ENCODE peak calls at places on chromosome 7, in nine cellular contexts. E is GM06990; R is prostate gland; Z is heart right ventricle; M is right atrium auricular region; U is cardiac fibroblast; P is uterus; T is CD8-positive, alpha-beta memory T cell; B is mesendoderm. J is an unnamed sample.

GRCh38 chr7:151386301-151387160 is 23.3 kb downstream of the WDR86 start:
- DNase-seq in U (no peak), M (no peak), P (no peak), B (no peak), R (no peak), T (no peak), Z (no peak), E (no peak), J (no peak)

GRCh38 chr7:55018361-55019328 is at the start of gene EGFR:
- DNase-seq in T (no peak), U (peak; percentile 86), M (peak; percentile 80), P (peak; percentile 87), Z (peak; percentile 81), R (peak; percentile 86), E (no peak), B (peak; percentile 63), J (peak; percentile 88)

GRCh38 chr7:20798694-20799121 is 12.0 kb upstream of the SP8 start:
- DNase-seq in M (no peak), R (no peak), E (no peak), P (no peak), U (no peak), B (peak; percentile 65), T (no peak), Z (no peak), J (no peak)

GRCh38 chr7:23530355-23530754 is 1.4 kb downstream of the TRA2A start:
- DNase-seq in M (no peak), E (no peak), B (peak; percentile 83), Z (no peak), U (peak; percentile 54), R (no peak), T (no peak), P (no peak), J (no peak)

GRCh38 chr7:19268737-19269136 is 123.5 kb upstream of the FERD3L start:
- DNase-seq in E (no peak), T (no peak), R (no peak), U (peak; percentile 8), M (no peak), B (no peak), Z (no peak), P (no peak), J (no peak)

GRCh38 chr7:41880107-41880506 is 177.2 kb upstream of the INHBA start:
- DNase-seq in B (peak; percentile 41), M (no peak), E (no peak), U (peak; percentile 85), R (no peak), T (no peak), P (no peak), Z (no peak), J (no peak)

GRCh38 chr7:2771274-2771711 is 72.8 kb downstream of the GNA12 start:
- DNase-seq in U (peak; percentile 54), R (no peak), Z (no peak), B (no peak), P (no peak), T (no peak), M (no peak), E (no peak), J (no peak)

GRCh38 chr7:157488326-157488725 is 151.5 kb downstream of the DNAJB6 start:
- DNase-seq in E (no peak), T (no peak), P (no peak), M (peak; percentile 5), U (no peak), R (no peak), Z (no peak), B (no peak), J (no peak)

GRCh38 chr7:155796381-155797261 is 15.6 kb downstream of the SHH start:
- DNase-seq in Z (peak; percentile 29), R (peak; percentile 60), P (peak; percentile 33), T (peak; percentile 53), B (peak; percentile 40), E (peak; percentile 58), U (peak; percentile 50), M (no peak), J (peak; percentile 79)

GRCh38 chr7:19557726-19558470 is 150.9 kb downstream of the POLR1F start:
- DNase-seq in Z (no peak), U (no peak), P (no peak), R (no peak), E (no peak), T (no peak), M (no peak), B (no peak), J (no peak)

GRCh38 chr7:14934831-14935230 is 32.3 kb upstream of the DGKB start:
- DNase-seq in Z (no peak), T (no peak), B (no peak), U (no peak), M (no peak), R (no peak), P (no peak), E (no peak), J (no peak)

DNA sequence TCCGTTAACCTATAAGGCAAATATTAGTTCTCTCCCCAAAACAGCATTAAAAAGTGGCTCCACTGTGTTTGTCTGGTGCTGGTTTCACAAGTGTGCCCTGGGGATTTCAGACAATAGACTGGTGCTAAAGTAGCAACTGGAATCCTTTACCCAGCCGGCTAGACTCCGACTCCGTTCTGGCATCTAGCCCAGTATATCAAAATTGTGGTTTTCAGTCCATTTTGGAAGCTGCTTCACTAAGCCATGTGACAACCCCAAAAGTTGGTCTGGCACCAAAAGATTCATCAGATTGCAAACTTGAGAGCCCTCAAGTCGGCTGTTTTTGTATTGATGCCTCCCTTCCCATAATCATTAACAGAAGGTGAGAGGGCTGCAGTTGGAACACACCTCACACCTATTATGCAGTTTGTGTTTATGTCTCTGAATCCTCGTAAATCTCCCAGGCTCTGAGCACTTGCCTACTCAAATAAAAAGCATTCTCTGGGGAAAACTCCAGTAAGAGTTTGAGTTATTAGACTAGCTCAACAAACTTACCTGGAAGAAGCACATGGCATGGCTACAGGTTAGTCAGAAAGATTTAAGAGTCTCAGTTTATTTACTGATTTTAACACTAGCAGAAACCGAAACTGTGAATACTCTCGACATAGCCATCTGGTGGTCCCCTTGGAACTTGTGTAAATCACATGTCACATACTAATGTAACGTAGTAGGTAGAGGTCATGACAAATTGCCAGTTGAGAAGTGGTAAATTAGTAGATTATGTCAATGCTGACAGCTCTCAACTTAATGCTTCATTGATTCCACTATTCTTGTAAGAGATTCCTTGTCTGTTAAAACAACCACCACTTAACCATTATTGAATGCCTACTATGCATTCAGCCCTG is 14.8 kb upstream of the WNT16 start:
- DNase-seq in B (peak; percentile 37), M (no peak), U (peak; percentile 68), T (no peak), E (peak; percentile 31), Z (no peak), P (no peak), R (no peak), J (no peak)
- H3K4me3 ChIP-seq in B (no peak overlapping the region), M (no peak overlapping the region), U (no peak overlapping the region), T (no peak overlapping the region), E (no peak overlapping the region), Z (no peak overlapping the region), P (no peak overlapping the region), R (no peak overlapping the region), J (no peak overlapping the region)

GRCh38 chr7:29884399-29885272 is 78.3 kb downstream of the WIPF3 start:
- DNase-seq in P (no peak), E (no peak), R (peak; percentile 61), M (no peak), T (no peak), Z (no peak), U (no peak), B (peak; percentile 66), J (no peak)
- H3K4me3 ChIP-seq in P (peak overlapping the region; percentile 32), E (no peak overlapping the region), R (peak overlapping the region; percentile 41), M (peak overlapping the region; percentile 20), T (no peak overlapping the region), Z (no peak overlapping the region), U (no peak overlapping the region), B (peak overlapping the region; percentile 12), J (no peak overlapping the region)

GRCh38 chr7:51229106-51229537 is 87.5 kb downstream of the COBL start:
- DNase-seq in M (no peak), R (no peak), E (no peak), B (no peak), U (no peak), P (no peak), Z (no peak), T (no peak), J (no peak)
- H3K4me3 ChIP-seq in M (no peak overlapping the region), R (no peak overlapping the region), E (no peak overlapping the region), B (no peak overlapping the region), U (no peak overlapping the region), P (no peak overlapping the region), Z (no peak overlapping the region), T (no peak overlapping the region), J (no peak overlapping the region)

GRCh38 chr7:36640682-36641081 is 83.6 kb downstream of the AOAH start:
- DNase-seq in E (no peak), U (no peak), T (no peak), R (no peak), Z (no peak), M (no peak), B (no peak), P (no peak), J (no peak)

GRCh38 chr7:36642010-36642409 is 82.3 kb downstream of the AOAH start:
- DNase-seq in U (no peak), R (no peak), T (no peak), P (no peak), Z (no peak), E (no peak), B (no peak), M (no peak), J (no peak)

GRCh38 chr7:36638140-36638539 is 86.2 kb downstream of the AOAH start:
- DNase-seq in R (no peak), Z (no peak), P (no peak), T (no peak), U (no peak), M (no peak), E (no peak), B (peak; percentile 84), J (no peak)

GRCh38 chr7:36638586-36639265 is 85.6 kb downstream of the AOAH start:
- DNase-seq in M (no peak), P (no peak), U (no peak), T (no peak), E (no peak), R (no peak), B (no peak), Z (no peak), J (no peak)

GRCh38 chr7:36639826-36640225 is 84.5 kb downstream of the AOAH start:
- DNase-seq in M (no peak), E (no peak), U (no peak), B (no peak), R (no peak), Z (no peak), P (no peak), T (peak; percentile 18), J (no peak)
- H3K4me3 ChIP-seq in M (no peak overlapping the region), E (no peak overlapping the region), U (no peak overlapping the region), B (no peak overlapping the region), R (no peak overlapping the region), Z (no peak overlapping the region), P (no peak overlapping the region), T (peak overlapping the region; percentile 21), J (no peak overlapping the region)

DNA sequence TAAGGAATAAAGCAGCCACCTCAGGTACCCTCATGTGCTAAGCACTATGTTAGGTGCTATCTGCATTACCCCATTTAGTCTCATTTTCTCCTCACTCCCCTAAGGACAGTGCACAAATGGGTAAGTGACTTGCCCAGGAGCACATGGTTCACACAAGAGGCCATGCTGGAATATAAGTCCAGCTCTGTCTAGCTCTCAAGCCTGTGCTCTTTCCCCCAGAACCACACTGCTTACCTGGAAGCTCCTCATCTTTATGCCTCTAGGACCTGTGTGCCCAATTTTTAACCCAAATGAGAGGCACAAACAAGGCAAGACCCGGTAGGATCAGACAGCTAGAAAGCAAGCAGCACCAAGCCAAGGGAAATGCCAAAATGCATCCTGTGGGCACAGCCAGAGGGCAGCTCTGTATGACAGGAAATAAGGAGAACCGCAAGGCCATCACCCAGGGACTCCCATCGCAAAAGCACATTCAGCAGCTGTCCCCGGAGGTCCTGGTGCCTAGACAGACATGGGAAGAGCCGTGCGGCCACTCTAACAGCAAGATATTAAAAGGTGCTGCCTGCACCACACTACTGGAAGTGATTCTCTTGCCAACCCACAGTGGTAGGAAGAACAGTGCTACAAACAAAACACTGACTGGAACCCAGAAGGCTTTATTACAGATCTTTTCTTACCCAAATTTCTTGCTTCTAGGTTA is 88.1 kb downstream of the GSAP start:
- DNase-seq in Z (no peak), U (peak; percentile 17), M (no peak), P (no peak), E (no peak), T (no peak), R (no peak), B (no peak), J (peak; percentile 23)
- H3K4me3 ChIP-seq in Z (no peak overlapping the region), U (no peak overlapping the region), M (no peak overlapping the region), P (no peak overlapping the region), E (no peak overlapping the region), T (no peak overlapping the region), R (no peak overlapping the region), B (no peak overlapping the region), J (no peak overlapping the region)

J was measured in adrenal gland.